ENCODE peak calls at places on chromosomes 5 and 9, in four cellular contexts. U is stomach, R is NT2/D1, G is HAP-1. S is an unnamed sample.

GRCh38 chr5:163564321-163564924 is 59.0 kb downstream of the MAT2B start:
- DNase-seq in U (peak), R (peak), G (peak), S (no peak)

GRCh38 chr5:137488974-137489373 is 10.2 kb downstream of the SPOCK1 start:
- DNase-seq in U (no peak), R (no peak), G (no peak), S (no peak)

GRCh38 chr5:93621340-93621872 is 38.4 kb downstream of the NR2F1 start:
- DNase-seq in U (peak), R (no peak), G (peak), S (no peak)

GRCh38 chr5:61504143-61504542 is 172.1 kb downstream of the ZSWIM6 start:
- DNase-seq in U (no peak), R (no peak), G (no peak), S (no peak)

GRCh38 chr5:113378081-113378480 is 56.7 kb downstream of the TSSK1B start:
- DNase-seq in U (no peak), R (no peak), G (no peak), S (no peak)

GRCh38 chr5:52709171-52709925 is 78.4 kb upstream of the ITGA1 start:
- DNase-seq in U (no peak), R (no peak), G (no peak), S (peak)

GRCh38 chr5:141856030-141856790 is 22.0 kb downstream of the PCDH1 start:
- DNase-seq in U (no peak), R (no peak), G (no peak), S (no peak)

GRCh38 chr5:80491296-80491695 is 3.4 kb downstream of the FAM151B start:
- DNase-seq in U (no peak), R (no peak), G (no peak), S (no peak)

GRCh38 chr9:124220551-124221451 is 36.9 kb upstream of the NEK6 start:
- DNase-seq in U (peak), R (no peak), G (no peak), S (no peak)

GRCh38 chr9:122226758-122227575 is 1.8 kb downstream of the LHX6 start:
- DNase-seq in U (no peak), R (no peak), G (no peak), S (no peak)

GRCh38 chr9:88937248-88937647 is 54.0 kb upstream of the S1PR3 start:
- DNase-seq in U (no peak), R (no peak), G (no peak), S (no peak)

GRCh38 chr9:124742940-124743339 is 28.2 kb downstream of the NR6A1 start:
- DNase-seq in U (no peak), R (no peak), G (no peak), S (no peak)

GRCh38 chr9:32434892-32435291 is 50.4 kb downstream of the ACO1 start:
- DNase-seq in U (no peak), R (no peak), G (no peak), S (no peak)

GRCh38 chr5:159324097-159324760 is 6.1 kb downstream of the IL12B start:
- DNase-seq in U (no peak), R (no peak), G (no peak), S (peak)

GRCh38 chr5:134128648-134128995 is 14.1 kb downstream of the TCF7 start:
- DNase-seq in U (no peak), R (no peak), G (no peak), S (no peak)

GRCh38 chr5:178673801-178674200 is 47.0 kb upstream of the CLK4 start:
- DNase-seq in U (no peak), R (no peak), G (no peak), S (no peak)

GRCh38 chr9:84775056-84775648 is 105.6 kb downstream of the NTRK2 start:
- DNase-seq in U (no peak), R (no peak), G (no peak), S (no peak)

GRCh38 chr9:110842169-110842568 is 173.6 kb downstream of the MUSK start:
- DNase-seq in U (no peak), R (no peak), G (no peak), S (no peak)

GRCh38 chr9:91177661-91178280 is 183.9 kb downstream of the AUH start:
- DNase-seq in U (peak), R (no peak), G (no peak), S (no peak)

GRCh38 chr5:163509288-163510040 is 4.0 kb downstream of the MAT2B start:
- DNase-seq in U (peak), R (no peak), G (no peak), S (peak)

GRCh38 chr9:130932220-130933069 is 6.6 kb downstream of the FIBCD1 start:
- DNase-seq in U (no peak), R (no peak), G (no peak), S (no peak)

GRCh38 chr9:107548298-107549142 is 59.0 kb upstream of the KLF4 start:
- DNase-seq in U (no peak), R (no peak), G (no peak), S (peak)

GRCh38 chr9:112218908-112219307 is 43.8 kb upstream of the SUSD1 start:
- DNase-seq in U (no peak), R (no peak), G (no peak), S (no peak)

GRCh38 chr5:10250804-10251276 is 760 bp downstream of the CCT5 start:
- DNase-seq in U (no peak), R (no peak), G (no peak), S (no peak)

GRCh38 chr5:79202076-79202475 is 33.9 kb upstream of the JMY start:
- DNase-seq in U (no peak), R (no peak), G (no peak), S (peak)

GRCh38 chr5:464446-464842 is 21.5 kb downstream of the EXOC3 start:
- DNase-seq in U (no peak), R (no peak), G (no peak), S (no peak)

GRCh38 chr9:127162567-127163365 is 40.3 kb upstream of the ANGPTL2 start:
- DNase-seq in U (peak), R (no peak), G (no peak), S (no peak)

GRCh38 chr5:103148213-103148612 is 28.1 kb downstream of the PPIP5K2 start:
- DNase-seq in U (no peak), R (no peak), G (no peak), S (no peak)

GRCh38 chr5:54656261-54656728 is 138.7 kb downstream of the SNX18 start:
- DNase-seq in U (peak), R (no peak), G (no peak), S (no peak)

GRCh38 chr9:29233193-29233592 is 1659.9 kb upstream of the C9orf72 start:
- DNase-seq in U (no peak), R (no peak), G (no peak), S (no peak)

GRCh38 chr5:81842795-81843377 is 92.0 kb upstream of the SSBP2 start:
- DNase-seq in U (no peak), R (no peak), G (no peak), S (no peak)

GRCh38 chr5:5494489-5495402 is 72.3 kb downstream of the ICE1 start:
- DNase-seq in U (peak), R (peak), G (peak), S (no peak)

GRCh38 chr9:87469833-87470465 is 27.7 kb upstream of the DAPK1 start:
- DNase-seq in U (no peak), R (no peak), G (no peak), S (no peak)

GRCh38 chr9:19498015-19498414 is 89.2 kb downstream of the ACER2 start:
- DNase-seq in U (no peak), R (no peak), G (no peak), S (peak)

GRCh38 chr9:24986331-24986730 is 440.6 kb upstream of the IZUMO3 start:
- DNase-seq in U (no peak), R (no peak), G (peak), S (no peak)

GRCh38 chr5:149656576-149657182 is 73.4 kb upstream of the PPARGC1B start:
- DNase-seq in U (peak), R (peak), G (peak), S (no peak)

GRCh38 chr9:76216161-76216649 is 178.0 kb downstream of the RFK start:
- DNase-seq in U (no peak), R (no peak), G (no peak), S (peak)

GRCh38 chr5:56620903-56621680 is 194.3 kb upstream of the MAP3K1 start:
- DNase-seq in U (no peak), R (no peak), G (no peak), S (no peak)

GRCh38 chr5:75690669-75691068 is 26.6 kb downstream of the POC5 start:
- DNase-seq in U (no peak), R (no peak), G (no peak), S (no peak)

GRCh38 chr9:8315211-8315610 is 515.6 kb upstream of the DMAC1 start:
- DNase-seq in U (no peak), R (no peak), G (no peak), S (no peak)

DNA sequence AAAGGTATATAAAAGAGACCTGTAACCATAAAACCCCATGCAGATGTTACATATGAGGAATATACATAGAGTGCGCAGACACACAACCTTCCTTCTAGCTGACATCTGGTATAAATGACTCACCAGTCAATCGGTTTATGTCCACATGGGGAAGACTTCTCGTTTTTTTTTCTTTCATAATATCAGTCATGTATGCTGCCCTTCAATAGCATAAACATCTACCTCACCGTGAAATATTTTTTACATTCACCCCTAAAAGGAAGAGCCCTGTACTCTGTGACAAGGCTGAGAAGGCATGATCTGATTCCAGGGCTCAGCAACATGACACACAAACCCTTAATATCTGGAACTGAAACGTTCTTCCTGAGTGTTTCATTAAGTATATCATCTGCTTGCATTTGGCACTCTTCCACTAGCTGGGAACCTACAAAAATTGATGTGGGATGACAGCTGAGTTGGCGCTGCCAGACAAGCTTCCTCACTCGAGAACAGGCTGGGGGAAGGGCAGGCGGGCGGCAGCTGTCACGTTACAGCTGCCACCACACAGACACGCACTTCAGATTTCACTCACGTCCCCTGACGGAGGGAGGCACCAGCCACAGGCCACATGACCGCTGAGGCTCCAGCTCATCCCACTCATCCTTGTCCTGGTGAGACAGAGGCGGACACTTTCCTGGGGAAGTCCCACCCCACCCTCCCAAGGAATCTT is 74.2 kb downstream of the SHB start:
- DNase-seq in U (peak), R (no peak), G (no peak), S (peak)
- H3K4me3 ChIP-seq in U (no peak), R (no peak), G (no peak), S (peak)

GRCh38 chr9:120920495-120921178 is 6.0 kb downstream of the TRAF1 start:
- DNase-seq in U (no peak), R (no peak), G (no peak), S (no peak)
- H3K4me3 ChIP-seq in U (no peak), R (no peak), G (no peak), S (no peak)

DNA sequence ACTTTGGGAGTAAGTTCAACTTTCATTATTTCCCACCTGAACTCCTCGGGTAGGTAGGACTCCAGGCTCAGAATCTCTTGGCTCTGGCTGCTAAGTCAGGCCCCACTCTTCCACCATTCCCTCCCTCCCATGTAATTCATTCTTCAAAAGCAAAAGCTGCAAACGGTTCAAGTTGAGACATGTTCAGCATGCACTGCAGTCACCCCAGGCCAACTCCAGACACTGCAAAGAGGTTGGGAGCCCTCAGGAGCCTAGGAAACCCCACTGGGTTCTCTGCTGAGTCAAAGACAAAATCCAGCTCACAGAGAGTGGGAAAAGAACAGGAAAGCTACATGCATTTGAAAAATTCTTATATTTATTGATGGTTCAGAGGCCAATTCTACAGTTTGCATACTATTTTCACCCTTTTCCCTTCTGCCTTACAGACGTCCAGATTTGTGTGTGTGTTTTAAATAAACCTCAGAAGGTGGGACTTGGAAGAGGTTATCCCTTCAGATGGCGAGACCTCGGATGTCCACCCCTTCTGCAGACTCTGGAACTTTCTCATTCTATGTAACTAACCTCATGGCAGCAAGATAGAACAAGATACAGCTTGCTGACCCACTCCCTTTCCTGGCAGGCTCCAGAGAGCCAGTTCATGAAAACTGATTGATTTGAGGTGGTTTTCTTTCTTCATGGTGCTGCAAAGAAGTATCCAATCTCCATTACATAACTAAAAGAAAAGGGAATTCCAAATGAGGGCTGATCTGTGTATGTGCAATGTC is 65.7 kb upstream of the EQTN start:
- DNase-seq in U (no peak), R (no peak), G (no peak), S (no peak)
- H3K4me3 ChIP-seq in U (no peak), R (no peak), G (no peak), S (no peak)

GRCh38 chr5:125508225-125508624 is 761.8 kb upstream of the ZNF608 start:
- DNase-seq in U (no peak), R (no peak), G (no peak), S (no peak)

GRCh38 chr5:125505062-125505461 is 758.6 kb upstream of the ZNF608 start:
- DNase-seq in U (no peak), R (no peak), G (no peak), S (no peak)

GRCh38 chr5:125510651-125511050 is 764.2 kb upstream of the ZNF608 start:
- DNase-seq in U (no peak), R (no peak), G (no peak), S (no peak)
- H3K4me3 ChIP-seq in U (no peak), R (no peak), G (no peak), S (no peak)